ENCODE peak calls at places on chromosomes 2 and 18, in five cellular contexts. U, V, A, W and N are unnamed samples.

GRCh38 chr2:174074831-174075230 is 109.7 kb upstream of the SP3 start:
- DNase-seq in U (peak; percentile 62), V (no peak), A (no peak), W (no peak), N (no peak)

GRCh38 chr2:209298601-209299000 is 125.2 kb upstream of the MAP2 start:
- DNase-seq in U (no peak), V (no peak), A (no peak), W (no peak), N (no peak)

GRCh38 chr2:146537477-146537876 is 1307.4 kb upstream of the ACVR2A start:
- DNase-seq in U (no peak), V (no peak), A (no peak), W (no peak), N (no peak)

GRCh38 chr2:232436381-232437129 is 19.4 kb upstream of the ALPI start:
- DNase-seq in U (no peak), V (no peak), A (no peak), W (no peak), N (no peak)

GRCh38 chr2:109266998-109267854 is 138.2 kb downstream of the SH3RF3 start:
- DNase-seq in U (no peak), V (peak; percentile 56), A (no peak), W (no peak), N (no peak)

GRCh38 chr2:196239622-196240587 is 68.5 kb upstream of the STK17B start:
- DNase-seq in U (peak; percentile 22), V (no peak), A (no peak), W (peak; percentile 86), N (peak; percentile 20)

GRCh38 chr2:175227382-175227781 is 45.9 kb upstream of the ATP5MC3 start:
- DNase-seq in U (no peak), V (no peak), A (no peak), W (no peak), N (no peak)

GRCh38 chr2:235141411-235142128 is 189.8 kb downstream of the SH3BP4 start:
- DNase-seq in U (no peak), V (no peak), A (peak; percentile 19), W (no peak), N (no peak)

GRCh38 chr2:236824836-236825235 is 255.2 kb downstream of the ACKR3 start:
- DNase-seq in U (no peak), V (no peak), A (no peak), W (no peak), N (no peak)

GRCh38 chr2:29196792-29197788 is 81.9 kb downstream of the CLIP4 start:
- DNase-seq in U (peak; percentile 78), V (peak; percentile 69), A (peak; percentile 86), W (peak; percentile 34), N (peak; percentile 60)

GRCh38 chr2:149006883-149007543 is 31.5 kb upstream of the LYPD6B start:
- DNase-seq in U (no peak), V (no peak), A (no peak), W (no peak), N (no peak)

GRCh38 chr2:194103941-194104655 is 1552.9 kb upstream of the SLC39A10 start:
- DNase-seq in U (no peak), V (no peak), A (no peak), W (no peak), N (no peak)

GRCh38 chr2:28387082-28387960 is 5.3 kb upstream of the FOSL2 start:
- DNase-seq in U (no peak), V (no peak), A (no peak), W (no peak), N (no peak)

GRCh38 chr2:169966449-169966848 is 139.2 kb downstream of the UBR3 start:
- DNase-seq in U (no peak), V (no peak), A (no peak), W (no peak), N (no peak)

GRCh38 chr2:85890522-85891176 is 1.9 kb upstream of the ST3GAL5 start:
- DNase-seq in U (peak; percentile 42), V (no peak), A (no peak), W (no peak), N (no peak)

GRCh38 chr18:28003451-28003850 is 173.5 kb downstream of the CDH2 start:
- DNase-seq in U (no peak), V (no peak), A (no peak), W (no peak), N (no peak)

GRCh38 chr2:216584112-216584511 is 49.1 kb upstream of the IGFBP2 start:
- DNase-seq in U (no peak), V (peak; percentile 38), A (no peak), W (no peak), N (no peak)

GRCh38 chr2:223774193-223774592 is 63.2 kb downstream of the AP1S3 start:
- DNase-seq in U (no peak), V (no peak), A (no peak), W (no peak), N (no peak)

GRCh38 chr2:65442420-65443020 is 10.1 kb upstream of the SPRED2 start:
- DNase-seq in U (no peak), V (no peak), A (no peak), W (no peak), N (no peak)
- TF ChIP-seq POLR2AphosphoS5 in U (no peak), V (no peak), A (no peak), W (no peak), N (no peak)

GRCh38 chr18:62717059-62717849 is 1.9 kb downstream of the PHLPP1 start:
- DNase-seq in U (no peak), V (peak; percentile 48), A (no peak), W (no peak), N (no peak)
- TF ChIP-seq TAF1 in U (no peak), V (peak; percentile 40), A (no peak), W (no peak), N (no peak)

DNA sequence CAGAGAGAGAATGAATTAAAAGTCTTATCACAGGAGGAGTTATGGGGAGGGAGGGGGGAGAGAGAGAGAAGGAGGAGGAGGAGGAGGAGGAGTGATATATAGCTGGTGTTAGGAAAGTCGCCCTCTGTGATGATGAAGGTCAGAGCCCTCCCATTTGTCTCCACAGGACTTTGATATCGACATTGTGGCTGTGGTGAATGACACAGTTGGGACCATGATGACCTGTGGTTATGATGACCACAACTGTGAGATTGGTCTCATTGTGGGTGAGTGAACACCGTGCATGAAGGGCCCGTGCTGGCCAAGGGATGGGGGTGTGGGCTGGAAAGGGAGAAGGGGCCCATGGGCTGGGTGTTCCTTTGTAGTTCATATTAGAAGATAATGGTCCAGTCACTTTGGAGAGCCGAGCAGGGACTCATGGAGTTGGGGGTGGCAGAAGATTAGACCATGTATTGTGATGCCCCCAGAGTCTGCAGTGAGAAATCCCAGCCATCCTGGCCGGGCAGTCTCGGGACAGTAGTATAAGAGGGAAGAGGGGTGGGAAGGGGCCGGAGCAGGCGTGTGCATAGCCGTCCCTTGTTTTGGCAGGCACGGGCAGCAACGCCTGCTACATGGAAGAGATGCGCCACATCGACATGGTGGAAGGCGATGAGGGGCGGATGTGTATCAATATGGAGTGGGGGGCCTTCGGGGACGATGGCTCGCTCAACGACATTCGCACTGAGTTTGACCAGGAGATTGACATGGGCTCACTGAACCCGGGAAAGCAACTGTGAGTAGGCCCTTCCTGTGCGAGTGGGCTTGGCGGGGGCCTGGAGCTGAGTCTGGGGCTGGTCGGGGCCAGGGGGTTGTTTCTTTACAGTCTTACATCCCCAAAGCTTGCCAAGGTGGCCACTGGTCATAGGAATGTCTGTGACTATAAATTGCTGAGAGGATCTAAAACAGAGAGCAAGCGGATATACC is 40.0 kb downstream of the HK2 start:
- DNase-seq in U (no peak), V (no peak), A (no peak), W (no peak), N (no peak)
- TF ChIP-seq POLR2A in U (no peak), V (no peak), A (no peak), W (no peak), N (no peak)

DNA sequence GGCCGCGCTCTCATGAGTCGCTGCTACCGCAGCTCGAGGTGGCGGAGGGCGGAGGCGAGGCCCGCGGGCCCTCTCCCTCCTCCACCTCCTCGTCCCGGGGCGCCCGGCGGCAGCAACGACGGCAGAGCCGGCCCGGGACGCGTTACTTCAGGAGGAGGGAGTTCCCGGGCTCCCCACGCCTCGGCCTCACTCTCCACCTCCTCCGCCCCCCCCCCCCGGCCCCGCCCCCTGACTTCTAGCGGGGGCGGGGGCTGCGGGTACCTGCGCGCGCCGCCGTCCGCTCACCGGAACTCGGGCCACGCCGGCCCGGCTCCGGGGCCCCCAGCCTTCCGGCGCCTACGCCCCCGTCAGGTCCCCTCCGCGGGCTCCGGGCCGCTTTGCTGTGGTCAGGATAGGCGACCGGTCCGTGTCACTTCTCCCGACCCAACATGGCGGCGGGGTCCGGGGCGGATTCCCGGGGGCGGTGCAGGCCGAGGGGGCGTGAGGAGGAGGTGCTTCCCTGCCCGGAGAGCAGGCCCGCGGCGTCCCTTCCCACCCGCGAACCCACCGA is at the start of gene YES1:
- DNase-seq in U (peak; percentile 96), V (peak; percentile 78), A (peak; percentile 90), W (no peak), N (peak; percentile 77)
- TF ChIP-seq POLR2AphosphoS5 in U (no peak), V (peak; percentile 51), A (no peak), W (no peak), N (no peak)

DNA sequence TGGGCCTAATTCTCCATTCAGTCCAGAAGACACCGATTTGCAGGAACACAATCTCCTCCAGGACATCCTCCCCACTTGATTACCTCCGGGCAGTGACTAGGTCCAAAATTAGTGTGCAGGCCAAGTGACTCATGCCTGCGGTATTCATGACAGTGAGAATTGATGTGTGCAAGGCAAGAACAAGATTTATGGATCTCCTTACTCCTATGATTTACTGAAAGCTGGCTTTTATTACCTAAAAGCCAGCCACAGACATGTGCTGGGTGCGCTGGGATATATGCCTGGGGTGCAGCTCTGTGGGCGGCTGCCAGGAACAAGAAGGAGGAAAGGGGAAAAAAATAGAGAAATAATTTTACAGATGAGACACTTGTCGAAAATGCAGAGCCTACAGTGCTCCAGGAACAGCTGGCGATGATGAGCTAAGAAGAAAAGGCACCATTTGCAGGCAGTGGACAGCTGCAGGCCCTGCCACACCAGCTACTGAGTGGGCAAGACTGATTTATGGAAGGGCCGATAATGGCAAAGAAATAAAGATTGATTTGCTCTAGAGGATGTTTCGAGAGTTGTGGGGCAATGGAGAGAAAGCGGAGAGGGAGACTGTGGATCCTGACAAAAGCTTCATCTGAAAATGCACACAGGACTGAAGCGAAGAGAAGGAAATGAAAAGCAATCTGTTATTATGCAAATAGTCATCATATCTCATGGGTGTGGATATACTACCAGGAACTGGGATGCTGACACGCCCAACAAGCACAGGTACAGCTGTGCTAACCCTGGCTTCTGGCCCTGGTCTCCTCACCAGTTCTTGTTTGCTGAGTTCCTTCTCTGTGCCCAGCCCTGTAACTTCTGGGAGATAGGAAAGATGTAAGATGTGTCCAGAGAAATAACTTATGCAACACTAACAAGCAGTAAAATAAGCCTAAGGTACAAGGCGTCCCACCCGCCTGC is 359.1 kb downstream of the CMPK2 start:
- DNase-seq in U (no peak), V (no peak), A (no peak), W (no peak), N (no peak)
- TF ChIP-seq TAF1 in U (no peak), V (no peak), A (no peak), W (no peak), N (no peak)